ENCODE peak calls at places on chromosome X, in seven cellular contexts. G is A549; O is CD4-positive, alpha-beta T cell; Y is thoracic aorta; F is AG09319; L is left lung; R is HCT116. N is an unnamed sample.

GRCh38 chrX:153646620-153647373 is at the start of gene DUSP9:
- DNase-seq in G (peak; percentile 69), O (no peak), Y (no peak), F (no peak), L (peak; percentile 55), R (no peak), N (no peak)

GRCh38 chrX:71533850-71534515 is 1.1 kb downstream of the OGT start:
- DNase-seq in G (peak; percentile 16), O (peak; percentile 44), Y (no peak), F (no peak), L (peak; percentile 72), R (no peak), N (peak; percentile 27)

GRCh38 chrX:7120578-7121219 is 26.8 kb upstream of the STS start:
- DNase-seq in G (no peak), O (no peak), Y (no peak), F (no peak), L (no peak), R (no peak), N (no peak)

GRCh38 chrX:107374116-107374515 is 75.3 kb upstream of the FRMPD3 start:
- DNase-seq in G (no peak), O (no peak), Y (no peak), F (no peak), L (no peak), R (no peak), N (no peak)

GRCh38 chrX:56794404-56794803 is 65.4 kb downstream of the NBDY start:
- DNase-seq in G (no peak), O (no peak), Y (no peak), F (no peak), L (no peak), R (no peak), N (no peak)

GRCh38 chrX:19457662-19458061 is 57.6 kb downstream of the MAP3K15 start:
- DNase-seq in G (no peak), O (no peak), Y (no peak), F (no peak), L (no peak), R (no peak), N (no peak)

GRCh38 chrX:48558270-48558669 is 16.0 kb upstream of the RBM3 start:
- DNase-seq in G (peak; percentile 47), O (no peak), Y (no peak), F (no peak), L (no peak), R (no peak), N (no peak)

GRCh38 chrX:146278381-146278780 is 460.8 kb downstream of the SLITRK2 start:
- DNase-seq in G (no peak), O (no peak), Y (no peak), F (no peak), L (no peak), R (no peak), N (no peak)

GRCh38 chrX:6849711-6850415 is 297.6 kb upstream of the STS start:
- DNase-seq in G (no peak), O (no peak), Y (no peak), F (no peak), L (no peak), R (no peak), N (no peak)

GRCh38 chrX:38379088-38379487 is 26.7 kb downstream of the OTC start:
- DNase-seq in G (no peak), O (no peak), Y (no peak), F (no peak), L (no peak), R (no peak), N (no peak)

GRCh38 chrX:42602136-42602535 is 175.8 kb downstream of the PPP1R2C start:
- DNase-seq in G (no peak), O (no peak), Y (no peak), F (no peak), L (no peak), R (no peak), N (no peak)

GRCh38 chrX:46754450-46755075 is 4.4 kb downstream of the SLC9A7 start:
- DNase-seq in G (no peak), O (no peak), Y (no peak), F (no peak), L (no peak), R (no peak), N (peak; percentile 16)

GRCh38 chrX:145910017-145910416 is 92.4 kb downstream of the SLITRK2 start:
- DNase-seq in G (no peak), O (no peak), Y (no peak), F (no peak), L (no peak), R (no peak), N (no peak)

GRCh38 chrX:54776987-54777672 is 20.9 kb downstream of the ITIH6 start:
- DNase-seq in G (no peak), O (no peak), Y (no peak), F (no peak), L (no peak), R (no peak), N (no peak)

GRCh38 chrX:38109042-38109904 is 102.9 kb downstream of the SYTL5 start:
- DNase-seq in G (no peak), O (no peak), Y (no peak), F (no peak), L (no peak), R (no peak), N (no peak)

GRCh38 chrX:108173874-108174273 is 82.3 kb downstream of the ATG4A start:
- DNase-seq in G (no peak), O (no peak), Y (no peak), F (no peak), L (no peak), R (no peak), N (no peak)

GRCh38 chrX:137194164-137194563 is 160.4 kb upstream of the GPR101 start:
- DNase-seq in G (peak; percentile 5), O (no peak), Y (no peak), F (no peak), L (no peak), R (peak; percentile 16), N (no peak)

GRCh38 chrX:31012509-31013025 is 59.3 kb downstream of the FTHL17 start:
- DNase-seq in G (no peak), O (no peak), Y (no peak), F (no peak), L (no peak), R (no peak), N (no peak)

GRCh38 chrX:989959-990510 is 222.4 kb downstream of the CRLF2 start:
- DNase-seq in G (peak; percentile 48), O (no peak), Y (no peak), F (peak; percentile 99), L (no peak), R (peak; percentile 78), N (no peak)

GRCh38 chrX:109859673-109860072 is 126.6 kb upstream of the ACSL4 start:
- DNase-seq in G (no peak), O (no peak), Y (no peak), F (no peak), L (no peak), R (no peak), N (no peak)

GRCh38 chrX:866441-866990 is 235.9 kb downstream of the SHOX start:
- DNase-seq in G (no peak), O (no peak), Y (no peak), F (no peak), L (no peak), R (no peak), N (no peak)

GRCh38 chrX:33272986-33273385 is 61.6 kb upstream of the DMD start:
- DNase-seq in G (no peak), O (no peak), Y (no peak), F (no peak), L (no peak), R (no peak), N (no peak)

GRCh38 chrX:54785901-54786300 is 12.2 kb downstream of the ITIH6 start:
- DNase-seq in G (no peak), O (no peak), Y (no peak), F (no peak), L (no peak), R (no peak), N (no peak)

GRCh38 chrX:143781103-143781502 is 60.6 kb upstream of the SPANXN2 start:
- DNase-seq in G (no peak), O (no peak), Y (no peak), F (no peak), L (no peak), R (no peak), N (no peak)

GRCh38 chrX:150581093-150581775 is 12.8 kb downstream of the MTM1 start:
- DNase-seq in G (peak; percentile 14), O (no peak), Y (no peak), F (no peak), L (no peak), R (peak; percentile 28), N (no peak)

GRCh38 chrX:69154051-69154450 is 11.2 kb downstream of the PJA1 start:
- DNase-seq in G (no peak), O (no peak), Y (no peak), F (no peak), L (no peak), R (no peak), N (no peak)

GRCh38 chrX:136210243-136210642 is 41.0 kb downstream of the MAP7D3 start:
- DNase-seq in G (no peak), O (no peak), Y (no peak), F (no peak), L (no peak), R (no peak), N (no peak)

GRCh38 chrX:12701625-12702024 is 89.6 kb upstream of the PRPS2 start:
- DNase-seq in G (peak; percentile 41), O (no peak), Y (no peak), F (peak; percentile 4), L (no peak), R (peak; percentile 62), N (no peak)
- TF ChIP-seq CTCF in G (peak; percentile 66), O (peak; percentile 23), Y (no peak), F (peak; percentile 54), L (peak; percentile 26), R (peak; percentile 52), N (no peak)

DNA sequence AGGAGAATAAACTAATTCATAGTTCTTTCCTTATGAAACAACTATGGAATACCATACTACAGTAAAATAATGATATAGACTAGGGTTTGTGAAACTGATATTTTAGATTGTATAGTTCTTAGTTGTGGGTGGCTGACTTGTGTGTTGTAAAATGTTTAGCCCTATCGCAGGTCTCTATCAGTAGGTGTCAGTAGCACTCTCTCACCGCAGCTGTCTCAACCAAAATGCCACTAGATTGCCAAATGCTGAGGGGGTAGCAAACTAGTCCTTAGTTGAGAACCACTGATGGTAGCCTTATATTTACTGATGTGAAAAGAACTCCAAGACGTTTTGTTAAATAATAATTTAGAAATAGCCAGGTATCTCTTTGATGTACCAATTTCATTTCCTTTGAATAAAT is 48.1 kb downstream of the RHOXF2B start:
- DNase-seq in G (no peak), O (no peak), Y (no peak), F (no peak), L (no peak), R (no peak), N (no peak)
- TF ChIP-seq CTCF in G (no peak), O (no peak), Y (no peak), F (no peak), L (no peak), R (peak; percentile 18), N (no peak)

GRCh38 chrX:119887721-119888425 is 7.8 kb upstream of the AKAP14 start:
- DNase-seq in G (peak; percentile 78), O (peak; percentile 31), Y (no peak), F (no peak), L (peak; percentile 89), R (peak; percentile 44), N (peak; percentile 37)
- TF ChIP-seq CTCF in G (peak; percentile 53), O (peak; percentile 30), Y (peak; percentile 10), F (peak; percentile 49), L (peak; percentile 69), R (peak; percentile 44), N (no peak)

DNA sequence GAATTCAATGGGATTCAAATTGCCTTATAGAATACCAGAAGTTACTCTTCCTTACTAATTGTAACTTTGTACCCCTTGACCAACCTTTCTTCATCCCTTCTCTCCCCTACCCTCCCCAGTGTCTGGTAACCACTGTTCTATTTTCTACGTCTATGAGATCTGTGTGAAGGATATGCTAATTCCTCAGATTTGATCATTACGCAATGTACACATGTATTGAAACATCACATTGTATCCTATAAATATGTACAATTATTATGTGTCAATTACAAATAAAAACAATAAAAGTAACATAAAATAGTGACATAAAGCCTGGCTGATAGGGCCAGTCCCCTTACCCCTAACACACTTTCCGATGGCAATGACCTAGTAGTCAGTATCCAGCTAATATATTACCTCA is 95.1 kb upstream of the GRIA3 start:
- DNase-seq in G (no peak), O (no peak), Y (no peak), F (no peak), L (no peak), R (no peak), N (no peak)
- TF ChIP-seq CTCF in G (no peak), O (no peak), Y (no peak), F (no peak), L (no peak), R (no peak), N (no peak)